ENCODE peak calls at places on chromosome 5, in eight cellular contexts. F is GM12865; J is OCI-LY7; L is activated T-helper 9 cell treated with anti-CD3 and anti-CD28 coated beads, Interleukin-2, amount 50 U/mL, for 16 hours; X is D341Med; T is brain microvascular endothelial cell; P is amygdala; G is CD4-positive, CD25-positive, alpha-beta regulatory T cell. I is an unnamed sample.

GRCh38 chr5:2761921-2762488 is 10.5 kb upstream of the IRX2 start:
- DNase-seq in X (no peak), G (no peak), L (no peak), F (no peak), J (no peak), P (no peak), T (no peak), I (no peak)

GRCh38 chr5:56099346-56099745 is 104.6 kb upstream of the IL6ST start:
- DNase-seq in G (no peak), F (no peak), J (no peak), L (no peak), X (no peak), P (no peak), T (peak; percentile 24), I (peak; percentile 96)

GRCh38 chr5:122394313-122394712 is 82.3 kb downstream of the SNCAIP start:
- DNase-seq in F (no peak), X (no peak), P (no peak), G (no peak), J (no peak), L (no peak), T (no peak), I (no peak)

GRCh38 chr5:93058309-93058708 is 522.7 kb downstream of the NR2F1-AS1 start:
- DNase-seq in T (peak; percentile 62), J (no peak), P (no peak), L (no peak), F (no peak), X (no peak), G (no peak), I (no peak)

GRCh38 chr5:181205735-181206401 is 872 bp upstream of the TRIM7 start:
- DNase-seq in J (no peak), G (no peak), L (no peak), F (no peak), P (no peak), X (no peak), T (no peak), I (no peak)

GRCh38 chr5:6837519-6838110 is 124.4 kb downstream of the TENT4A start:
- DNase-seq in P (no peak), G (no peak), J (peak; percentile 43), X (peak; percentile 32), F (peak; percentile 22), L (no peak), T (no peak), I (peak; percentile 25)

GRCh38 chr5:116652903-116653302 is 78.3 kb upstream of the SEMA6A start:
- DNase-seq in J (no peak), T (no peak), L (no peak), P (no peak), G (no peak), X (no peak), F (no peak), I (no peak)

GRCh38 chr5:157893611-157894010 is 34.7 kb upstream of the CLINT1 start:
- DNase-seq in G (no peak), F (no peak), P (no peak), L (no peak), X (no peak), T (no peak), J (no peak), I (no peak)

GRCh38 chr5:150044334-150044681 is 42.0 kb downstream of the CSF1R start:
- DNase-seq in T (peak; percentile 84), J (no peak), P (no peak), F (no peak), G (no peak), X (no peak), L (no peak), I (peak; percentile 83)

GRCh38 chr5:90015584-90016018 is 394.0 kb downstream of the CETN3 start:
- DNase-seq in J (no peak), X (no peak), P (no peak), L (no peak), G (no peak), F (peak; percentile 82), T (peak; percentile 71), I (peak; percentile 43)

GRCh38 chr5:105554613-105555169 is 1992.1 kb upstream of the NUDT12 start:
- DNase-seq in J (no peak), X (no peak), L (no peak), G (no peak), P (no peak), T (no peak), F (no peak), I (no peak)

GRCh38 chr5:133460172-133460758 is 152.1 kb downstream of the FSTL4 start:
- DNase-seq in J (peak; percentile 52), L (no peak), X (peak; percentile 79), G (no peak), F (peak; percentile 49), P (no peak), T (no peak), I (no peak)

GRCh38 chr5:1246711-1247431 is 21.7 kb downstream of the SLC6A18 start:
- DNase-seq in G (no peak), J (peak; percentile 48), L (no peak), P (no peak), X (no peak), F (peak; percentile 20), T (peak; percentile 4), I (peak; percentile 24)

GRCh38 chr5:62342476-62342837 is 36.5 kb downstream of the KIF2A start:
- DNase-seq in P (no peak), J (no peak), F (no peak), T (no peak), L (no peak), X (no peak), G (no peak), I (no peak)

GRCh38 chr5:124639095-124639665 is 107.3 kb downstream of the ZNF608 start:
- DNase-seq in L (no peak), T (no peak), X (no peak), J (no peak), P (no peak), G (no peak), F (no peak), I (no peak)

GRCh38 chr5:98827161-98827560 is 53.7 kb downstream of the RGMB start:
- DNase-seq in G (no peak), J (peak; percentile 43), X (peak; percentile 49), L (no peak), P (no peak), F (peak; percentile 56), T (peak; percentile 27), I (peak; percentile 49)

GRCh38 chr5:88761269-88761880 is 121.6 kb downstream of the MEF2C start:
- DNase-seq in X (no peak), G (no peak), L (no peak), F (peak; percentile 58), J (no peak), T (peak; percentile 6), P (no peak), I (no peak)

GRCh38 chr5:89537800-89538199 is 654.8 kb upstream of the MEF2C start:
- DNase-seq in T (no peak), J (no peak), P (no peak), G (no peak), X (no peak), L (no peak), F (no peak), I (no peak)

GRCh38 chr5:74288448-74289109 is 351.9 kb downstream of the ENC1 start:
- DNase-seq in P (no peak), X (no peak), F (no peak), L (no peak), G (no peak), T (peak; percentile 36), J (no peak), I (no peak)

GRCh38 chr5:6359941-6360683 is 18.2 kb downstream of the MED10 start:
- DNase-seq in T (no peak), G (no peak), J (peak; percentile 35), L (no peak), X (no peak), P (no peak), F (no peak), I (no peak)

GRCh38 chr5:143767162-143767561 is 44.8 kb upstream of the HMHB1 start:
- DNase-seq in T (no peak), L (no peak), G (no peak), P (no peak), J (no peak), X (no peak), F (no peak), I (no peak)

GRCh38 chr5:159132429-159133040 is 32.8 kb upstream of the EBF1 start:
- DNase-seq in X (no peak), T (no peak), L (no peak), J (no peak), F (no peak), P (no peak), G (no peak), I (no peak)